ENCODE peak calls at places on chromosomes 3 and 15, in four cellular contexts. N, M, P and G are unnamed samples.

GRCh38 chr3:183073839-183074615 is 25.3 kb downstream of the MCCC1 start:
- DNase-seq in M (no peak), P (no peak), N (no peak), G (no peak)

GRCh38 chr3:14431556-14431927 is 29.1 kb downstream of the SLC6A6 start:
- DNase-seq in M (no peak), P (no peak), N (no peak), G (peak)

GRCh38 chr15:55546718-55547117 is 38.7 kb upstream of the DNAAF4 start:
- DNase-seq in P (no peak), N (no peak), M (no peak), G (no peak)

GRCh38 chr3:62696011-62696410 is 179.2 kb downstream of the CADPS start:
- DNase-seq in P (no peak), M (no peak), N (no peak), G (no peak)

GRCh38 chr15:27820722-27821121 is 278.4 kb downstream of the OCA2 start:
- DNase-seq in P (no peak), N (no peak), M (no peak), G (no peak)

GRCh38 chr3:135040321-135041110 is 245.5 kb downstream of the EPHB1 start:
- DNase-seq in M (no peak), P (no peak), N (no peak), G (no peak)

GRCh38 chr3:111069974-111070751 is 1.5 kb upstream of the NECTIN3 start:
- DNase-seq in M (peak), P (no peak), N (no peak), G (no peak)

GRCh38 chr15:32959077-32959476 is 235.4 kb downstream of the FMN1 start:
- DNase-seq in P (no peak), N (no peak), M (no peak), G (no peak)

GRCh38 chr3:177201707-177202397 is 4.6 kb upstream of the TBL1XR1 start:
- DNase-seq in P (no peak), M (no peak), N (no peak), G (no peak)

GRCh38 chr15:83284563-83285283 is at the start of gene BNC1:
- DNase-seq in M (no peak), N (peak), P (no peak), G (no peak)

GRCh38 chr3:174863488-174863887 is 4.4 kb downstream of the NAALADL2 start:
- DNase-seq in M (no peak), N (no peak), P (no peak), G (no peak)

GRCh38 chr15:74906450-74907276 is at the start of gene FAM219B:
- DNase-seq in N (peak), M (peak), P (peak), G (peak)

GRCh38 chr15:74976159-74976558 is 19.2 kb upstream of the SCAMP5 start:
- DNase-seq in M (no peak), P (no peak), N (no peak), G (no peak)

GRCh38 chr15:59148160-59148810 is 43.3 kb downstream of the CCNB2 start:
- DNase-seq in P (no peak), N (no peak), M (no peak), G (no peak)

DNA sequence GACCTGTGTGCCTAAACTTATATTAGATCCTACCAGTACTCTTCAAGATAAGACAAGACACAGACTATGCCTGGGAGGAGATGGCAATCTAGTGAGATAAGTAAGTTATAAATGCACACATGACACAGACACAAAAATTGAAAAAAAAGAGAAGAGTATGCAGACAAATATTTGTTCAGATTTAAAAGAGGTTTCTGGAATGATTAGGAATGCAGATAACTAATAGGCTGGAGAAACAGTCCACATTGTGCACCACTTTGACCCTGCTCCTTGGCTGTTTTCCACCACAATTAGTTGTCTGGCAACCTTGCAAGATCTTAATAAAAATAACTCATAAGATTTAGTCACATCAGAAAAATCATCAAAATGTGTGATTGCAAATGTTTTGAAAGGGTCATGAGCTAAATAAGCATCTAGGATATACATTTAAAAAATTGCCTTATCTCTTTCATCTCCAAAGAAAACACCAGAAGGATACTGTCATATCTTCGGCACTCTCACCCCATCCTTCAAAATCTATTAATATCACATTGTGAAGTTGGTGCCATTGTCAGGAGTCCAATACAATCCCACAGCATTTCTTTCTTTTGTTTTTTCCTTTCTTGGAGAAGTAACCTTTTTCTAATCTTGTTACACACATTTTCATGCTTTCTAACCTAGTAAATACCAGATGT is 153.7 kb upstream of the KCNMB2 start:
- DNase-seq in N (no peak), P (no peak), M (no peak), G (no peak)
- TF ChIP-seq FOXJ3 in N (no peak), P (no peak), M (no peak), G (no peak)

GRCh38 chr3:148131990-148132638 is 565.6 kb upstream of the AGTR1 start:
- DNase-seq in M (no peak), P (no peak), N (no peak), G (no peak)
- TF ChIP-seq FOXJ3 in M (no peak), P (no peak), N (no peak), G (no peak)

GRCh38 chr15:72117448-72117697 is 577 bp downstream of the MYO9A start:
- DNase-seq in M (peak), N (peak), P (peak), G (peak)
- TF ChIP-seq FOXJ3 in M (no peak), N (no peak), P (no peak), G (no peak)

GRCh38 chr3:17836092-17836491 is 93.7 kb upstream of the TBC1D5 start:
- DNase-seq in M (no peak), P (no peak), N (no peak), G (no peak)
- TF ChIP-seq FOXJ3 in M (no peak), P (no peak), N (no peak), G (no peak)